ENCODE peak calls at places on chromosome 4, in four cellular contexts. S is RPMI7951, H is DMS153, W is NCI-H2227 treated with DMSO at 0.1 percent for 48 hours. G is an unnamed sample.

GRCh38 chr4:123976285-123976684 is 579.7 kb downstream of the SPRY1 start:
- DNase-seq in S (peak; percentile 64), H (peak; percentile 52), W (no peak), G (no peak)

GRCh38 chr4:149896428-149896827 is 80.8 kb upstream of the IQCM start:
- DNase-seq in S (peak; percentile 14), H (no peak), W (no peak), G (no peak)

GRCh38 chr4:169107528-169107927 is 97.5 kb upstream of the CBR4 start:
- DNase-seq in S (no peak), H (no peak), W (no peak), G (no peak)

GRCh38 chr4:98623126-98623802 is 35.1 kb downstream of the TSPAN5 start:
- DNase-seq in S (no peak), H (no peak), W (no peak), G (no peak)

GRCh38 chr4:64430933-64431332 is 21.7 kb upstream of the TECRL start:
- DNase-seq in S (no peak), H (no peak), W (no peak), G (no peak)

GRCh38 chr4:169225058-169225751 is 45.6 kb downstream of the SH3RF1 start:
- DNase-seq in S (peak; percentile 94), H (no peak), W (no peak), G (peak; percentile 41)

GRCh38 chr4:169208516-169208915 is 62.2 kb downstream of the SH3RF1 start:
- DNase-seq in S (peak; percentile 38), H (no peak), W (no peak), G (no peak)

GRCh38 chr4:179755322-179755721 is 2313.1 kb upstream of the AGA start:
- DNase-seq in S (no peak), H (no peak), W (no peak), G (no peak)

GRCh38 chr4:158481811-158482210 is 39.9 kb upstream of the RXFP1 start:
- DNase-seq in S (no peak), H (no peak), W (no peak), G (no peak)

GRCh38 chr4:140567722-140568121 is 1.0 kb downstream of the UCP1 start:
- DNase-seq in S (peak; percentile 3), H (no peak), W (peak; percentile 11), G (no peak)

GRCh38 chr4:6692806-6693205 is 872 bp upstream of the S100P start:
- DNase-seq in S (peak; percentile 16), H (no peak), W (no peak), G (no peak)

GRCh38 chr4:167883271-167883670 is 209.1 kb upstream of the ANXA10 start:
- DNase-seq in S (no peak), H (no peak), W (no peak), G (no peak)